ENCODE peak calls at places on chromosomes 4 and X, in eight cellular contexts. One of them, this sample, is unnamed.
A peak's percentile ranks its signal among the peaks of the same experiment; 100 is the strongest.

GRCh38 chrX:98795636-98796035 is 1614.4 kb downstream of the PCDH19 start:
- DNase-seq in lower leg skin: no peak
- DNase-seq in ovary: no peak
- DNase-seq in fibroblast of mammary gland: peak; percentile 69
- DNase-seq in BJ: no peak
- DNase-seq in OCI-LY7: no peak
- DNase-seq in astrocyte of the cerebellum: peak; percentile 35
- DNase-seq in A549: no peak
- DNase-seq in this sample: no peak

GRCh38 chrX:4268676-4269075 is 555.2 kb upstream of the PRKX start:
- DNase-seq in ovary: no peak
- DNase-seq in fibroblast of mammary gland: no peak
- DNase-seq in BJ: no peak
- DNase-seq in lower leg skin: no peak
- DNase-seq in A549: no peak
- DNase-seq in astrocyte of the cerebellum: no peak
- DNase-seq in OCI-LY7: no peak
- DNase-seq in this sample: no peak

GRCh38 chr4:184309241-184310170 is 91.8 kb upstream of the ENPP6 start:
- DNase-seq in OCI-LY7: no peak
- DNase-seq in BJ: no peak
- DNase-seq in lower leg skin: no peak
- DNase-seq in A549: no peak
- DNase-seq in ovary: no peak
- DNase-seq in fibroblast of mammary gland: no peak
- DNase-seq in astrocyte of the cerebellum: no peak
- DNase-seq in this sample: no peak

GRCh38 chr4:17335371-17335770 is 176.5 kb downstream of the QDPR start:
- DNase-seq in ovary: no peak
- DNase-seq in lower leg skin: no peak
- DNase-seq in astrocyte of the cerebellum: no peak
- DNase-seq in OCI-LY7: no peak
- DNase-seq in fibroblast of mammary gland: no peak
- DNase-seq in A549: no peak
- DNase-seq in BJ: no peak
- DNase-seq in this sample: no peak

GRCh38 chrX:53992589-53992988 is 51.7 kb downstream of the PHF8 start:
- DNase-seq in OCI-LY7: no peak
- DNase-seq in fibroblast of mammary gland: no peak
- DNase-seq in astrocyte of the cerebellum: no peak
- DNase-seq in BJ: no peak
- DNase-seq in lower leg skin: no peak
- DNase-seq in ovary: no peak
- DNase-seq in A549: no peak
- DNase-seq in this sample: no peak

GRCh38 chr4:106062452-106062875 is 167.2 kb downstream of the NPNT start:
- DNase-seq in fibroblast of mammary gland: peak; percentile 53
- DNase-seq in A549: no peak
- DNase-seq in OCI-LY7: no peak
- DNase-seq in lower leg skin: no peak
- DNase-seq in astrocyte of the cerebellum: peak; percentile 83
- DNase-seq in BJ: no peak
- DNase-seq in ovary: no peak
- DNase-seq in this sample: peak; percentile 23

GRCh38 chr4:10079951-10080873 is 36.4 kb downstream of the WDR1 start:
- DNase-seq in OCI-LY7: no peak
- DNase-seq in BJ: no peak
- DNase-seq in A549: no peak
- DNase-seq in astrocyte of the cerebellum: no peak
- DNase-seq in lower leg skin: no peak
- DNase-seq in fibroblast of mammary gland: no peak
- DNase-seq in ovary: no peak
- DNase-seq in this sample: no peak

GRCh38 chr4:145216532-145216931 is 36.1 kb upstream of the OTUD4 start:
- DNase-seq in BJ: no peak
- DNase-seq in fibroblast of mammary gland: peak; percentile 60
- DNase-seq in astrocyte of the cerebellum: peak; percentile 16
- DNase-seq in ovary: no peak
- DNase-seq in OCI-LY7: peak; percentile 64
- DNase-seq in A549: no peak
- DNase-seq in lower leg skin: no peak
- DNase-seq in this sample: no peak

GRCh38 chr4:155999743-156000142 is 46.1 kb upstream of the CTSO start:
- DNase-seq in lower leg skin: no peak
- DNase-seq in OCI-LY7: no peak
- DNase-seq in fibroblast of mammary gland: peak; percentile 29
- DNase-seq in astrocyte of the cerebellum: no peak
- DNase-seq in ovary: no peak
- DNase-seq in A549: no peak
- DNase-seq in BJ: no peak
- DNase-seq in this sample: no peak

GRCh38 chr4:165190591-165191212 is 16.7 kb upstream of the KLHL2 start:
- DNase-seq in astrocyte of the cerebellum: no peak
- DNase-seq in A549: no peak
- DNase-seq in BJ: no peak
- DNase-seq in ovary: no peak
- DNase-seq in OCI-LY7: no peak
- DNase-seq in lower leg skin: no peak
- DNase-seq in fibroblast of mammary gland: peak; percentile 20
- DNase-seq in this sample: no peak

GRCh38 chr4:7863911-7864681 is 75.6 kb downstream of the AFAP1 start:
- DNase-seq in A549: no peak
- DNase-seq in BJ: no peak
- DNase-seq in lower leg skin: no peak
- DNase-seq in OCI-LY7: peak; percentile 37
- DNase-seq in ovary: no peak
- DNase-seq in fibroblast of mammary gland: no peak
- DNase-seq in astrocyte of the cerebellum: no peak
- DNase-seq in this sample: no peak

GRCh38 chr4:127155121-127155520 is 477.6 kb upstream of the INTU start:
- DNase-seq in ovary: no peak
- DNase-seq in A549: no peak
- DNase-seq in astrocyte of the cerebellum: no peak
- DNase-seq in OCI-LY7: no peak
- DNase-seq in lower leg skin: no peak
- DNase-seq in BJ: no peak
- DNase-seq in fibroblast of mammary gland: peak; percentile 31
- DNase-seq in this sample: no peak

GRCh38 chrX:38327007-38327774 is at the start of gene RPGR:
- DNase-seq in lower leg skin: peak; percentile 89
- DNase-seq in astrocyte of the cerebellum: peak; percentile 85
- DNase-seq in A549: peak; percentile 78
- DNase-seq in ovary: peak; percentile 93
- DNase-seq in BJ: peak; percentile 45
- DNase-seq in OCI-LY7: peak; percentile 89
- DNase-seq in fibroblast of mammary gland: peak; percentile 92
- DNase-seq in this sample: peak; percentile 82

GRCh38 chr4:145011636-145012035 is 86.4 kb downstream of the ANAPC10 start:
- DNase-seq in lower leg skin: no peak
- DNase-seq in fibroblast of mammary gland: no peak
- DNase-seq in A549: no peak
- DNase-seq in BJ: no peak
- DNase-seq in astrocyte of the cerebellum: no peak
- DNase-seq in OCI-LY7: no peak
- DNase-seq in ovary: no peak
- DNase-seq in this sample: no peak

GRCh38 chr4:186700746-186701145 is 22.9 kb downstream of the FAT1 start:
- DNase-seq in astrocyte of the cerebellum: peak; percentile 61
- DNase-seq in lower leg skin: peak; percentile 36
- DNase-seq in fibroblast of mammary gland: peak; percentile 90
- DNase-seq in BJ: no peak
- DNase-seq in OCI-LY7: no peak
- DNase-seq in A549: no peak
- DNase-seq in ovary: peak; percentile 45
- DNase-seq in this sample: no peak

GRCh38 chr4:40865696-40866095 is 115.9 kb downstream of the NSUN7 start:
- DNase-seq in ovary: no peak
- DNase-seq in lower leg skin: no peak
- DNase-seq in A549: no peak
- DNase-seq in astrocyte of the cerebellum: no peak
- DNase-seq in OCI-LY7: no peak
- DNase-seq in BJ: no peak
- DNase-seq in fibroblast of mammary gland: peak; percentile 18
- DNase-seq in this sample: no peak

GRCh38 chrX:150643271-150643670 is 49.9 kb upstream of the MTMR1 start:
- DNase-seq in BJ: no peak
- DNase-seq in astrocyte of the cerebellum: no peak
- DNase-seq in lower leg skin: no peak
- DNase-seq in A549: no peak
- DNase-seq in OCI-LY7: no peak
- DNase-seq in ovary: no peak
- DNase-seq in fibroblast of mammary gland: peak; percentile 19
- DNase-seq in this sample: no peak

GRCh38 chr4:8738471-8738931 is 133.1 kb downstream of the HMX1 start:
- DNase-seq in astrocyte of the cerebellum: no peak
- DNase-seq in A549: no peak
- DNase-seq in OCI-LY7: no peak
- DNase-seq in BJ: no peak
- DNase-seq in fibroblast of mammary gland: no peak
- DNase-seq in lower leg skin: no peak
- DNase-seq in ovary: no peak
- DNase-seq in this sample: no peak

DNA sequence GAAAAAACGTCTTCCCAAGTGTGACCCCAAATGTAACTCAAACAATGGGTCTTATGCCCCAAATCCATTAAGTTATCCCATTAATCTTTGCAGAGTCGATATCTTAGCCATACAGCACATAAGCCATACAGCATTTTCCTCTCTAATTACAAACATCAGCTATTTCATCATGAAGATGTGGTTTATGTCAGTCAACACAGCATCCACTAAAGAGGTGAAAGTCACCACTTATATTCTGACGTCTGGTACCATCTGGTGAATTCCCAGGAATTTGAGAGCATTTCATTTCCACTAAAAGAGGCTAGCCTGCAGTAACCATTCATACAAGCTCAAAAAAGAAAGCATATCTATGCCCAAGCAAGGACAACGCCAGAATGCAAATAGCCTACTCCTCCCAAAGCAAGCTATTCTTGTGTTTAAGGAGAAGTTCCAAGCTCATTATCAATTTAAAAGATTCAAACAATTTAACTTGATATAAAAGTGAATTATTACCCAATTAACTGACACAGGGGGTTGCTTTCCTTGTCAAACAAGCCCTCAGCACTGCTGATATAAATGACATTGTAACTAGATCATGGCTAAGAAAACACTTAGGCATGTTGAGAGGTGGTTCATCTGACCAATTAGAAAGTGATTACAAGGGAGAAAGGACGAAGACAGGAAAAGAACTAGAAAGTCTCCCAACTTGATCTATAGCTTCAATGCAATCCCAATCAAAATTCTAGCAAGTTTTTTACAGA is 203.3 kb downstream of the ANTXR2 start:
- DNase-seq in astrocyte of the cerebellum: no peak
- DNase-seq in BJ: no peak
- DNase-seq in lower leg skin: no peak
- DNase-seq in ovary: no peak
- DNase-seq in OCI-LY7: no peak
- DNase-seq in fibroblast of mammary gland: no peak
- DNase-seq in A549: no peak
- DNase-seq in this sample: no peak
- TF ChIP-seq CTCF in astrocyte of the cerebellum: no peak
- TF ChIP-seq CTCF in BJ: no peak
- TF ChIP-seq CTCF in lower leg skin: no peak
- TF ChIP-seq CTCF in ovary: no peak
- TF ChIP-seq CTCF in OCI-LY7: no peak
- TF ChIP-seq CTCF in fibroblast of mammary gland: no peak
- TF ChIP-seq CTCF in A549: no peak
- TF ChIP-seq CTCF in this sample: no peak

GRCh38 chr4:84467601-84468000 is 31.5 kb downstream of the NKX6-1 start:
- DNase-seq in lower leg skin: no peak
- DNase-seq in ovary: no peak
- DNase-seq in astrocyte of the cerebellum: no peak
- DNase-seq in fibroblast of mammary gland: no peak
- DNase-seq in A549: no peak
- DNase-seq in OCI-LY7: no peak
- DNase-seq in BJ: no peak
- DNase-seq in this sample: no peak

GRCh38 chr4:84472154-84472553 is 26.9 kb downstream of the NKX6-1 start:
- DNase-seq in BJ: no peak
- DNase-seq in fibroblast of mammary gland: no peak
- DNase-seq in OCI-LY7: no peak
- DNase-seq in ovary: no peak
- DNase-seq in astrocyte of the cerebellum: no peak
- DNase-seq in lower leg skin: no peak
- DNase-seq in A549: no peak
- DNase-seq in this sample: no peak

GRCh38 chr4:84474107-84474506 is 25.0 kb downstream of the NKX6-1 start:
- DNase-seq in astrocyte of the cerebellum: no peak
- DNase-seq in ovary: no peak
- DNase-seq in fibroblast of mammary gland: no peak
- DNase-seq in BJ: no peak
- DNase-seq in A549: no peak
- DNase-seq in lower leg skin: no peak
- DNase-seq in OCI-LY7: no peak
- DNase-seq in this sample: no peak

DNA sequence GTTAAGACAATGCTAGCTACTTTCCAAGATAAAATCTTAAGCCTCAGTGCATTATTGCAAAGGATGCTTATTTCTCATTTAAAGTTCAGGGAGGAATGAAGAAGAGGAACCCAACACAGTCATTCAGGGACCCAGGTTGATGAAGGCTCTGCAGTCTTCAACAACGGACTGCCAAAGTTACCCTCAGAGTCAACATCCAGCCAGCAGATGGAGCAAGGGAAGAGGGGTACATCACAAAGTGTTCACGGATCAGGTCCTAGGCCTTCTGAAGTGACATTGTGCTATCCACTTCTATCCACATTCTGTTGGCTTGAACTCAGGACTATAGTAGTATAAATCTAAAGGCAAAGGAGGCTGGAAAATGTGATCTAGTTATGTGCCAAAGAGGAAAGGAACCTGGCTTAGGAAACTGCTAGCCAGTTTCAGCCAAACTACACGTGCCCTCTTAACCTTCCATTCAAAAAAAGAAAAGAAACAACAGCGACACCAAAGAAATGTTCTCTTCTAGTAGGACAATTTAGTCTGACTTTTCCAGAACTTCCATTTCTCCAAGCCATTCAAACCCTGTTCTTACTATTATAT is 28.8 kb downstream of the NKX6-1 start:
- DNase-seq in OCI-LY7: peak; percentile 1
- DNase-seq in fibroblast of mammary gland: peak; percentile 10
- DNase-seq in BJ: no peak
- DNase-seq in ovary: no peak
- DNase-seq in astrocyte of the cerebellum: no peak
- DNase-seq in lower leg skin: no peak
- DNase-seq in A549: no peak
- DNase-seq in this sample: no peak
- TF ChIP-seq CTCF in OCI-LY7: peak; percentile 46
- TF ChIP-seq CTCF in fibroblast of mammary gland: peak; percentile 30
- TF ChIP-seq CTCF in BJ: peak; percentile 28
- TF ChIP-seq CTCF in ovary: no peak
- TF ChIP-seq CTCF in astrocyte of the cerebellum: no peak
- TF ChIP-seq CTCF in lower leg skin: no peak
- TF ChIP-seq CTCF in A549: no peak
- TF ChIP-seq CTCF in this sample: peak; percentile 18

GRCh38 chr4:80446248-80446647 is 110.7 kb downstream of the CFAP299 start:
- DNase-seq in BJ: no peak
- DNase-seq in fibroblast of mammary gland: no peak
- DNase-seq in OCI-LY7: no peak
- DNase-seq in A549: no peak
- DNase-seq in ovary: no peak
- DNase-seq in astrocyte of the cerebellum: no peak
- DNase-seq in lower leg skin: no peak
- DNase-seq in this sample: no peak
- TF ChIP-seq CTCF in BJ: no peak
- TF ChIP-seq CTCF in fibroblast of mammary gland: no peak
- TF ChIP-seq CTCF in OCI-LY7: no peak
- TF ChIP-seq CTCF in A549: no peak
- TF ChIP-seq CTCF in ovary: no peak
- TF ChIP-seq CTCF in astrocyte of the cerebellum: no peak
- TF ChIP-seq CTCF in lower leg skin: no peak
- TF ChIP-seq CTCF in this sample: no peak

GRCh38 chr4:47705326-47705981 is 132.4 kb downstream of the CORIN start:
- DNase-seq in OCI-LY7: peak; percentile 42
- DNase-seq in ovary: no peak
- DNase-seq in astrocyte of the cerebellum: no peak
- DNase-seq in fibroblast of mammary gland: peak; percentile 50
- DNase-seq in lower leg skin: no peak
- DNase-seq in A549: no peak
- DNase-seq in BJ: no peak
- DNase-seq in this sample: no peak
- TF ChIP-seq CTCF in OCI-LY7: peak; percentile 70
- TF ChIP-seq CTCF in ovary: no peak
- TF ChIP-seq CTCF in astrocyte of the cerebellum: peak; percentile 47
- TF ChIP-seq CTCF in fibroblast of mammary gland: peak; percentile 60
- TF ChIP-seq CTCF in lower leg skin: no peak
- TF ChIP-seq CTCF in A549: peak; percentile 32
- TF ChIP-seq CTCF in BJ: peak; percentile 31
- TF ChIP-seq CTCF in this sample: peak; percentile 19